ENCODE peak calls at places on chromosomes 16 and 17, in ten cellular contexts. R is GM12892, X is HCT116, L is A549, Z is breast epithelium, C is body of pancreas, U is adrenal gland, W is prostate gland, N is lower leg skin, J is vagina. M is an unnamed sample.

GRCh38 chr17:78723001-78723796 is 58.9 kb downstream of the CYTH1 start:
- DNase-seq in R (no peak), X (no peak), L (no peak), Z (no peak), C (no peak), U (peak), W (no peak), N (no peak), J (no peak), M (no peak)

GRCh38 chr16:23509763-23510153 is 536 bp downstream of the GGA2 start:
- DNase-seq in R (no peak), X (no peak), L (no peak), Z (no peak), C (peak), U (peak), W (no peak), N (no peak), J (no peak), M (no peak)

GRCh38 chr16:31664683-31665482 is 137.2 kb downstream of the AHSP start:
- DNase-seq in R (no peak), X (no peak), L (no peak), Z (no peak), C (no peak), U (no peak), W (no peak), N (no peak), J (no peak), M (peak)

GRCh38 chr17:1532836-1533602 is 16.6 kb upstream of the INPP5K start:
- DNase-seq in R (no peak), X (no peak), L (no peak), Z (no peak), C (no peak), U (no peak), W (no peak), N (no peak), J (no peak), M (no peak)

GRCh38 chr17:18139498-18139897 is 30.9 kb downstream of the MYO15A start:
- DNase-seq in R (no peak), X (no peak), L (no peak), Z (no peak), C (no peak), U (no peak), W (no peak), N (no peak), J (no peak), M (no peak)

GRCh38 chr16:11986521-11987057 is 10.1 kb downstream of the SNX29 start:
- DNase-seq in R (no peak), X (no peak), L (no peak), Z (no peak), C (no peak), U (no peak), W (no peak), N (no peak), J (no peak), M (no peak)

GRCh38 chr16:64094992-64095579 is 1026.8 kb downstream of the CDH11 start:
- DNase-seq in R (no peak), X (no peak), L (no peak), Z (no peak), C (no peak), U (no peak), W (no peak), N (no peak), J (no peak), M (no peak)

GRCh38 chr16:66344533-66345145 is 21.9 kb upstream of the CDH5 start:
- DNase-seq in R (no peak), X (no peak), L (no peak), Z (no peak), C (peak), U (peak), W (no peak), N (no peak), J (no peak), M (no peak)

GRCh38 chr17:79323556-79323955 is 248.9 kb downstream of the ENGASE start:
- DNase-seq in R (no peak), X (no peak), L (no peak), Z (no peak), C (no peak), U (no peak), W (no peak), N (no peak), J (no peak), M (no peak)

GRCh38 chr16:28984619-28985135 is at the start of gene LAT:
- DNase-seq in R (no peak), X (no peak), L (no peak), Z (no peak), C (peak), U (no peak), W (no peak), N (no peak), J (no peak), M (peak)
- TF ChIP-seq POLR2A in R (no peak), X (no peak), L (no peak), Z (no peak), C (no peak), U (no peak), W (no peak), N (no peak), J (no peak), M (no peak)

GRCh38 chr17:82496529-82497434 is 22.8 kb upstream of the FOXK2 start:
- DNase-seq in R (peak), X (peak), L (peak), Z (peak), C (peak), U (peak), W (peak), N (peak), J (peak), M (peak)
- TF ChIP-seq POLR2A in R (peak), X (no peak), L (peak), Z (peak), C (peak), U (peak), W (peak), N (no peak), J (peak), M (peak)

DNA sequence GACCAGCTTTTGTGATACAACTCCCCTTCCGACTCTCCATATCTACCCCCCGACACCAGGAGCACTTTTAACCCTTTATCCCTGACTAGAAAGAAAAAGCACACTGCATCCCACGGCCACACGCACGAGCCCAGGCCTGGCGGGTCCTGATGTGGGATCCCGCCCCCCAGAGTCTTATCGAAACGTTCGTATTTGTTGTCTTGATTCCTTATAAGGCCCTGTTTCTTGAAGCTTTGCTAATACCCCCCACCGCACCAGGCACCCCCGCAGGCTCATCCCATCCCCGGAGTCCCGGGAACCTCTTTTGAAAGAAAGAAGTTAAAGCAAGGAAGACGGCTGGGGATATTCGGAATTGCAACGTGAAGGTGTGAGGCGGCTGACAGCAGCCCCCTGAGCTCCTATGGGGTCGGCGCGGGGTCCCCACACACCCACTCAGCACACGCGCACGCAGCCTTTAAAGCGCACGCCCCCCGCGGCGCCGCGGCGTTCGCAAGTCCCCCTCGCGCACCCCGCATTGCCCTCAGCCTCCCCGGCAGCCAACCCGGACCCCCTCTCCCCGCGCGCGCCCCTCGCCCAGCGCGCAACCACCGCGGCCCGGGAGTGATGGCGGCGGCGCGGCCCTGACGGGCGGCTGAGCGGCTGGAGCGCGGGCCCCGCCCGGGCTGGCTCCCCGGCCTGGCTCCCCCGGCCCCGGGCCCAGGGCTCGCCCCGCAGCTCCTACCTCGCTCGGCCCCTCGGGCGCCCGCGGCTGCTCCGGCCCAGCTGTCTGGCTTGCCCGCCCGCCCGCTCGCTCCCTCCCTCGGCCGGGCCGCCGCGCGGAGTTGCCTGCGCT is 448 bp downstream of the STAT5B start:
- DNase-seq in R (no peak), X (no peak), L (no peak), Z (peak), C (no peak), U (peak), W (no peak), N (no peak), J (no peak), M (no peak)
- TF ChIP-seq POLR2A in R (no peak), X (no peak), L (no peak), Z (no peak), C (no peak), U (peak), W (no peak), N (no peak), J (peak), M (no peak)

DNA sequence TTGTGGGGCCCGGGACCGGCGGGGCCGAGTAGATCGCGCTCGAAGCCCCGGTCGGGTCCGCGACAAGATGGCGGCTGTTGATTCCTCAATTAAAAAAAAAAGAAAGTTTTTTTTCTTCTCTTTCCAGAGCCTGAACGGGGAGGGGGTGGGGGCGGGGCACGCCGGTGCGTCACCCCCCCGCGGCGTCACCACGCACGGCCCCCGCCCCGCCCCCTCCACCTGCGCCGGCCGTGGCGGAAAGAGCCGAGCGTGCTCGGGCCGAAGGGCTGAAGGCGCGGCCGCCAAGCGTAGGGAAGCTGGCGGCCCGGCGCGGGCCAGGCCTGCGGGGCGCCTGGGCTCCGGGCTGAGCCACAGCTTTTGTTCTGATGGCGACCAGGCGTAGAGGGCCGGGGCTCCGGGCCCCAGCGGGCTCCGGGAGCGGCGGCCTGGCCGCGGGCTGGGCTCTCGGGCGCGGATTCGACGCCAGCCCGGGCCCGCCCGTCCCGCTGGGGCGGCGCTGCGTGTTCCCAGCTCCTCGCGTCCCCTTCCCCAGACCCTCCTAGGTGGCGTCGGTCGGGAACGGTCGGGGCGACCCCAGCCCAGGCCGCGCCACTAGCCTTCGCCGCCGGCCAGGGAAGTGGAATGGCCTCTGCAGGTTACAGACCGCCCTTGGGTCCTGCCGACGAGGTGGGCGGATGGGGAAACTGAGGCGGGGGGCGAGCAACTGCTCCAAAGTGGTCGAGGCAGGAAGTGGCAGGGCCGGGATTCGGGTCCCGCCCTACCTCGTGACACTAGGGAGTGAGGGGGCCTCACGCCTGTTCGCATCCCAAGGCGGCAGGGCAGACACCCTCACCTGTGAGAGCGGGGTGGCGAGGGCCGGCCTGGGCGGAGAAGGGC is at the start of gene CREBBP:
- DNase-seq in R (peak), X (peak), L (peak), Z (peak), C (peak), U (peak), W (peak), N (peak), J (no peak), M (peak)
- TF ChIP-seq POLR2A in R (no peak), X (peak), L (peak), Z (no peak), C (peak), U (peak), W (peak), N (no peak), J (peak), M (peak)

DNA sequence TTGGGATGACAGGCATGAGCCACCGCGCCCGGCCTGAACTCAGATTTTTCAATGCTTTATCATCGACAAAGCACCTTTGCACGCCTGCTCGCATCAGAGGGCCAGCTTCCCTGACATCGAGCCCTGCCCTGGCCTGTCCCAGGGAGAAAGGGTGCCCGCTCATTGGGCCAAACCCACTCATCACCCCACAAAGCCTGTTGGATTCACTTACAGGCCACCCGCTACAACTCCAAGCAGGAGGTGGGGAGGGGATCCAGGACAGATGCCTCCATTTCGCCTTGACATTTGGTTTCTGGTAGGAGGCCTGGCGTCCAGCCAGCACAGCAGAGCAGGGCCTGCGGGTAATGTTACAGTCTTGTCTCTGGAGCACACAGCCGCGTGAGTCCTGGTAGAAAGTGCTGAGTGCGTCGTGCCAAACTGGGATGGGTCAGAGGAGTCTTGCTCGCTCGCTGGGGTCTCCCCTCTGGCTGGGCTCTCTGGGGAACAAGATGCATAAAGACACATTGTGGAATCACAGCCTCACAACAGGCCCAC is 19.8 kb downstream of the SMTNL2 start:
- DNase-seq in R (no peak), X (no peak), L (no peak), Z (peak), C (peak), U (peak), W (no peak), N (no peak), J (no peak), M (no peak)
- TF ChIP-seq POLR2A in R (no peak), X (no peak), L (no peak), Z (no peak), C (no peak), U (no peak), W (no peak), N (no peak), J (no peak), M (no peak)

GRCh38 chr16:54286330-54287017 is at the start of gene IRX3:
- DNase-seq in R (no peak), X (peak), L (peak), Z (peak), C (peak), U (peak), W (peak), N (peak), J (no peak), M (peak)
- TF ChIP-seq POLR2A in R (no peak), X (no peak), L (peak), Z (peak), C (peak), U (no peak), W (peak), N (no peak), J (no peak), M (peak)

GRCh38 chr17:81524865-81525159 is 3.4 kb upstream of the FSCN2 start:
- DNase-seq in R (no peak), X (no peak), L (no peak), Z (no peak), C (no peak), U (no peak), W (no peak), N (no peak), J (no peak), M (no peak)
- TF ChIP-seq POLR2A in R (no peak), X (no peak), L (no peak), Z (no peak), C (no peak), U (no peak), W (no peak), N (no peak), J (no peak), M (no peak)

GRCh38 chr16:30084096-30084815 is 7.5 kb downstream of the TBX6 start:
- DNase-seq in R (no peak), X (no peak), L (no peak), Z (no peak), C (no peak), U (no peak), W (no peak), N (no peak), J (no peak), M (no peak)
- TF ChIP-seq POLR2A in R (no peak), X (no peak), L (no peak), Z (no peak), C (no peak), U (no peak), W (no peak), N (no peak), J (no peak), M (no peak)

M was measured in H54.